ENCODE peak calls at places on chromosomes 2 and 18, in four cellular contexts. M is NCI-H748 treated with DMSO at 0.1 percent for 48 hours, G is NCI-H1092 treated with DMSO at 0.1 percent for 48 hours, Q is HepG2. Y is an unnamed sample.

GRCh38 chr18:461762-462161 is 38.7 kb downstream of the COLEC12 start:
- DNase-seq in M (no peak), G (no peak), Q (no peak), Y (no peak)

GRCh38 chr2:25230128-25230527 is 61.7 kb upstream of the POMC start:
- DNase-seq in M (no peak), G (peak), Q (no peak), Y (no peak)

GRCh38 chr2:54303631-54304030 is 47.6 kb upstream of the TSPYL6 start:
- DNase-seq in M (no peak), G (no peak), Q (no peak), Y (no peak)

GRCh38 chr18:22060361-22060760 is 109.0 kb upstream of the GATA6 start:
- DNase-seq in M (no peak), G (no peak), Q (no peak), Y (no peak)

GRCh38 chr2:15939854-15940660 is at the start of gene MYCN:
- DNase-seq in M (peak), G (peak), Q (peak), Y (no peak)

GRCh38 chr2:148590613-148591012 is 53.9 kb upstream of the EPC2 start:
- DNase-seq in M (no peak), G (no peak), Q (no peak), Y (no peak)

GRCh38 chr2:127081826-127082633 is 24.9 kb downstream of the BIN1 start:
- DNase-seq in M (no peak), G (no peak), Q (no peak), Y (no peak)

GRCh38 chr2:231190531-231191197 is 7.8 kb upstream of the ARMC9 start:
- DNase-seq in M (no peak), G (no peak), Q (no peak), Y (no peak)

GRCh38 chr18:74153793-74154192 is 5.5 kb downstream of the TIMM21 start:
- DNase-seq in M (no peak), G (no peak), Q (no peak), Y (no peak)

GRCh38 chr18:45839415-45840395 is 14.2 kb downstream of the SIGLEC15 start:
- DNase-seq in M (peak), G (peak), Q (peak), Y (no peak)

GRCh38 chr2:144659731-144660275 is 139.9 kb upstream of the ZEB2 start:
- DNase-seq in M (no peak), G (no peak), Q (no peak), Y (no peak)

GRCh38 chr2:197078535-197078934 is 152.0 kb upstream of the PGAP1 start:
- DNase-seq in M (no peak), G (no peak), Q (no peak), Y (no peak)

GRCh38 chr18:46387426-46388131 is 269.4 kb downstream of the LOXHD1 start:
- DNase-seq in M (no peak), G (no peak), Q (no peak), Y (no peak)

GRCh38 chr18:34493099-34493544 is 217.0 kb upstream of the DTNA start:
- DNase-seq in M (peak), G (peak), Q (peak), Y (no peak)

GRCh38 chr2:161578998-161579397 is 45.2 kb upstream of the SLC4A10 start:
- DNase-seq in M (no peak), G (no peak), Q (no peak), Y (no peak)

GRCh38 chr2:167177196-167177595 is 288.9 kb downstream of the XIRP2 start:
- DNase-seq in M (no peak), G (no peak), Q (no peak), Y (no peak)

GRCh38 chr2:97736608-97737330 is 23.4 kb downstream of the ZAP70 start:
- DNase-seq in M (no peak), G (no peak), Q (no peak), Y (no peak)

GRCh38 chr2:43508209-43508608 is 87.6 kb downstream of the THADA start:
- DNase-seq in M (no peak), G (no peak), Q (no peak), Y (no peak)

GRCh38 chr2:20135631-20136050 is 84.2 kb upstream of the LAPTM4A start:
- DNase-seq in M (no peak), G (peak), Q (peak), Y (peak)